ENCODE peak calls at places on chromosomes 13 and 19, in six cellular contexts. U is ovary, Y is GM10248, J is Right ventricle myocardium superior, C is RKO, B is breast epithelium. M is an unnamed sample.

GRCh38 chr13:71015021-71015420 is 852.0 kb downstream of the DACH1 start:
- DNase-seq in B (no peak), J (no peak), Y (no peak), U (no peak), C (no peak), M (no peak)

GRCh38 chr19:45070861-45071544 is 5.3 kb downstream of the ZNF296 start:
- DNase-seq in J (no peak), Y (no peak), B (peak; percentile 93), C (no peak), U (no peak), M (no peak)

GRCh38 chr13:22938576-22938975 is 242.2 kb upstream of the SGCG start:
- DNase-seq in J (no peak), U (no peak), Y (no peak), B (no peak), C (no peak), M (no peak)

GRCh38 chr19:24053601-24054000 is 33.4 kb upstream of the ZNF254 start:
- DNase-seq in J (no peak), U (no peak), C (no peak), Y (no peak), B (no peak), M (no peak)

GRCh38 chr19:16185123-16185924 is at the start of gene FAM32A:
- DNase-seq in Y (peak; percentile 99), U (peak; percentile 99), J (peak; percentile 99), C (peak; percentile 98), B (peak; percentile 100), M (peak; percentile 100)

GRCh38 chr13:59266478-59267063 is 897.2 kb downstream of the DIAPH3 start:
- DNase-seq in C (no peak), Y (no peak), B (no peak), U (no peak), J (no peak), M (no peak)

GRCh38 chr19:19146865-19147264 is 8.6 kb upstream of the TMEM161A start:
- DNase-seq in C (no peak), Y (no peak), U (no peak), J (no peak), B (no peak), M (no peak)

GRCh38 chr13:43005460-43006236 is 13.6 kb upstream of the EPSTI1 start:
- DNase-seq in U (no peak), B (no peak), C (no peak), Y (no peak), J (no peak), M (no peak)

GRCh38 chr19:708154-709141 is at the start of gene PALM:
- DNase-seq in J (peak; percentile 59), C (no peak), Y (no peak), B (no peak), U (peak; percentile 70), M (no peak)

GRCh38 chr19:52307275-52307674 is 10.3 kb downstream of the ZNF480 start:
- DNase-seq in U (no peak), B (no peak), Y (no peak), J (no peak), C (no peak), M (no peak)

GRCh38 chr13:38202730-38203129 is 146.9 kb upstream of the UFM1 start:
- DNase-seq in B (no peak), C (no peak), U (no peak), Y (no peak), J (no peak), M (no peak)

GRCh38 chr19:7636691-7637373 is at the start of gene STXBP2:
- DNase-seq in B (peak; percentile 87), J (peak; percentile 82), C (no peak), Y (peak; percentile 99), U (no peak), M (peak; percentile 58)

GRCh38 chr13:113863511-113864302 is at the start of gene GAS6:
- DNase-seq in U (peak; percentile 75), C (peak; percentile 34), J (peak; percentile 82), B (peak; percentile 58), Y (peak; percentile 49), M (no peak)

GRCh38 chr19:6891761-6892385 is 4.5 kb downstream of the ADGRE1 start:
- DNase-seq in Y (peak; percentile 25), J (no peak), U (no peak), B (no peak), C (no peak), M (no peak)

GRCh38 chr13:103349664-103350063 is 283.4 kb upstream of the SLC10A2 start:
- DNase-seq in C (no peak), B (no peak), Y (no peak), U (no peak), J (no peak), M (no peak)

GRCh38 chr13:40779796-40780285 is 8.9 kb upstream of the MRPS31 start:
- DNase-seq in B (no peak), C (no peak), Y (no peak), J (no peak), U (no peak), M (no peak)

GRCh38 chr19:35206379-35206778 is 22.2 kb downstream of the FAM187B start:
- DNase-seq in U (no peak), B (no peak), Y (peak; percentile 39), C (no peak), J (no peak), M (no peak)

GRCh38 chr19:709965-710714 is 1.4 kb downstream of the PALM start:
- DNase-seq in C (no peak), J (peak; percentile 77), Y (no peak), U (peak; percentile 68), B (no peak), M (no peak)

GRCh38 chr13:26022538-26023292 is 29.1 kb downstream of the SHISA2 start:
- DNase-seq in U (no peak), B (peak; percentile 89), Y (no peak), C (peak; percentile 22), J (peak; percentile 89), M (peak; percentile 78)

GRCh38 chr19:40687525-40688016 is 2.9 kb downstream of the NUMBL start:
- DNase-seq in B (no peak), U (peak; percentile 76), Y (peak; percentile 69), C (no peak), J (peak; percentile 92), M (peak; percentile 49)

GRCh38 chr13:80312967-80313366 is 28.0 kb downstream of the SPRY2 start:
- DNase-seq in C (no peak), J (no peak), Y (no peak), B (no peak), U (no peak), M (no peak)

M was measured in adrenal gland.